ENCODE peak calls at places on chromosome 11, in seven cellular contexts. N is NCI-H510A treated with DMSO at 0.1 percent for 48 hours, K is ELR, Q is neuronal stem cell, W is fibroblast of lung, C is dorsolateral prefrontal cortex, E is endothelial cell. O is an unnamed sample.
A peak's percentile ranks its signal among the peaks of the same experiment; 100 is the strongest.

GRCh38 chr11:69327741-69328191 is 33.8 kb downstream of the MYEOV start:
- DNase-seq in N (no peak), K (no peak), Q (no peak), W (no peak), C (no peak), E (no peak), O (no peak)

GRCh38 chr11:20754957-20755356 is 85.6 kb downstream of the NELL1 start:
- DNase-seq in N (peak; percentile 24), K (no peak), Q (no peak), W (no peak), C (no peak), E (no peak), O (no peak)

GRCh38 chr11:50169634-50170033 is 137.0 kb downstream of the OR4C45 start:
- DNase-seq in N (no peak), K (no peak), Q (no peak), W (no peak), C (no peak), E (no peak), O (no peak)

GRCh38 chr11:131409307-131409706 is 38.9 kb downstream of the NTM start:
- DNase-seq in N (no peak), K (no peak), Q (no peak), W (no peak), C (no peak), E (no peak), O (no peak)

GRCh38 chr11:76185931-76186401 is 20.3 kb downstream of the WNT11 start:
- DNase-seq in N (peak; percentile 54), K (no peak), Q (no peak), W (no peak), C (no peak), E (no peak), O (no peak)

GRCh38 chr11:129846508-129847335 is 31.1 kb downstream of the TMEM45B start:
- DNase-seq in N (peak; percentile 64), K (peak; percentile 95), Q (no peak), W (peak; percentile 99), C (no peak), E (no peak), O (no peak)

GRCh38 chr11:17655682-17656081 is 63.7 kb upstream of the MYOD1 start:
- DNase-seq in N (no peak), K (no peak), Q (no peak), W (no peak), C (no peak), E (no peak), O (no peak)

GRCh38 chr11:119990306-119991021 is 147.4 kb downstream of the TRIM29 start:
- DNase-seq in N (no peak), K (no peak), Q (no peak), W (peak; percentile 3), C (peak; percentile 90), E (no peak), O (peak; percentile 95)

GRCh38 chr11:76653674-76654309 is 16.8 kb downstream of the LRRC32 start:
- DNase-seq in N (no peak), K (no peak), Q (no peak), W (peak; percentile 71), C (no peak), E (no peak), O (no peak)

GRCh38 chr11:126426820-126427749 is 71.6 kb downstream of the ST3GAL4 start:
- DNase-seq in N (no peak), K (no peak), Q (no peak), W (no peak), C (no peak), E (no peak), O (no peak)

GRCh38 chr11:76769645-76770586 is 13.2 kb upstream of the TSKU start:
- DNase-seq in N (no peak), K (peak; percentile 53), Q (no peak), W (peak; percentile 69), C (no peak), E (no peak), O (no peak)

GRCh38 chr11:34446389-34446788 is 7.7 kb downstream of the CAT start:
- DNase-seq in N (no peak), K (no peak), Q (no peak), W (no peak), C (no peak), E (no peak), O (no peak)

GRCh38 chr11:105799263-105799662 is 189.4 kb downstream of the GRIA4 start:
- DNase-seq in N (no peak), K (peak; percentile 12), Q (no peak), W (no peak), C (no peak), E (no peak), O (no peak)

GRCh38 chr11:103844327-103845215 is 191.9 kb upstream of the DDI1 start:
- DNase-seq in N (no peak), K (no peak), Q (no peak), W (no peak), C (no peak), E (no peak), O (no peak)

GRCh38 chr11:132942611-132943324 is 589.5 kb downstream of the OPCML start:
- DNase-seq in N (no peak), K (no peak), Q (peak; percentile 14), W (no peak), C (peak; percentile 54), E (peak; percentile 68), O (no peak)

GRCh38 chr11:1335811-1336761 is 26.7 kb upstream of the TOLLIP start:
- DNase-seq in N (no peak), K (peak; percentile 47), Q (peak; percentile 77), W (peak; percentile 59), C (peak; percentile 75), E (peak; percentile 26), O (peak; percentile 64)

GRCh38 chr11:123694551-123694950 is 40.1 kb upstream of the SCN3B start:
- DNase-seq in N (no peak), K (no peak), Q (no peak), W (no peak), C (no peak), E (no peak), O (no peak)

GRCh38 chr11:112697371-112697770 is 263.8 kb upstream of the NCAM1 start:
- DNase-seq in N (no peak), K (no peak), Q (peak; percentile 33), W (no peak), C (peak; percentile 83), E (no peak), O (peak; percentile 89)

GRCh38 chr11:20031155-20032001 is 128.9 kb downstream of the DBX1 start:
- DNase-seq in N (peak; percentile 53), K (peak; percentile 84), Q (no peak), W (peak; percentile 98), C (no peak), E (no peak), O (no peak)

GRCh38 chr11:109957601-109958000 is 135.6 kb upstream of the ZC3H12C start:
- DNase-seq in N (no peak), K (peak; percentile 46), Q (no peak), W (no peak), C (no peak), E (no peak), O (no peak)

GRCh38 chr11:131977854-131978253 is 607.4 kb downstream of the NTM start:
- DNase-seq in N (no peak), K (peak; percentile 94), Q (no peak), W (peak; percentile 95), C (no peak), E (no peak), O (no peak)

GRCh38 chr11:10538924-10539323 is 2.1 kb downstream of the RNF141 start:
- DNase-seq in N (no peak), K (no peak), Q (no peak), W (no peak), C (no peak), E (no peak), O (no peak)

GRCh38 chr11:30360741-30361140 is 37.8 kb downstream of the ARL14EP start:
- DNase-seq in N (no peak), K (no peak), Q (no peak), W (no peak), C (no peak), E (no peak), O (no peak)

GRCh38 chr11:48012051-48012391 is 31.7 kb downstream of the PTPRJ start:
- DNase-seq in N (no peak), K (no peak), Q (no peak), W (no peak), C (no peak), E (no peak), O (no peak)

GRCh38 chr11:69525516-69526452 is 44.3 kb downstream of the LINC01488 start:
- DNase-seq in N (no peak), K (no peak), Q (no peak), W (no peak), C (peak; percentile 8), E (no peak), O (no peak)

GRCh38 chr11:1608363-1608762 is at the start of gene KRTAP5-3:
- DNase-seq in N (peak; percentile 7), K (no peak), Q (no peak), W (no peak), C (no peak), E (no peak), O (no peak)

GRCh38 chr11:131943296-131943695 is 572.9 kb downstream of the NTM start:
- DNase-seq in N (peak; percentile 91), K (no peak), Q (no peak), W (no peak), C (no peak), E (no peak), O (no peak)

GRCh38 chr11:126156814-126157213 is 54.6 kb downstream of the RPUSD4 start:
- DNase-seq in N (no peak), K (no peak), Q (no peak), W (no peak), C (no peak), E (no peak), O (no peak)

GRCh38 chr11:14908214-14908880 is 16.3 kb upstream of the CYP2R1 start:
- DNase-seq in N (peak; percentile 47), K (peak; percentile 60), Q (no peak), W (peak; percentile 33), C (no peak), E (no peak), O (no peak)

GRCh38 chr11:86475027-86475426 is 100.3 kb downstream of the CCDC81 start:
- DNase-seq in N (no peak), K (no peak), Q (no peak), W (no peak), C (no peak), E (no peak), O (no peak)

GRCh38 chr11:4514196-4514595 is 30.8 kb upstream of the OR52M1 start:
- DNase-seq in N (no peak), K (no peak), Q (no peak), W (no peak), C (no peak), E (no peak), O (no peak)

GRCh38 chr11:71488086-71488967 is 35.3 kb downstream of the NADSYN1 start:
- DNase-seq in N (no peak), K (peak; percentile 74), Q (peak; percentile 4), W (peak; percentile 66), C (no peak), E (no peak), O (no peak)

GRCh38 chr11:73227571-73228211 is 9.6 kb downstream of the P2RY2 start:
- DNase-seq in N (peak; percentile 98), K (no peak), Q (no peak), W (no peak), C (peak; percentile 21), E (no peak), O (no peak)

GRCh38 chr11:2462986-2463765 is 18.4 kb downstream of the KCNQ1 start:
- DNase-seq in N (no peak), K (no peak), Q (no peak), W (no peak), C (peak; percentile 38), E (no peak), O (no peak)

O was measured in putamen.